ENCODE peak calls at places on chromosome 17, in ten cellular contexts. S is activated T-cell treated with anti-CD3 and anti-CD28 coated beads, Interleukin-2, amount 50 U/mL, for 72 hours; F is T-cell; R is EL; V is C1 segment of cervical spinal cord; O is lower lobe of right lung; D is stimulated activated CD8-positive, alpha-beta memory T cell treated with anti-CD3 and anti-CD28 coated beads, Interleukin-15, amount 100 ng/mL, for 24 hours; G is substantia nigra; A is fibroblast of lung; Y is HTR-8/SVneo. C is an unnamed sample.

GRCh38 chr17:1847191-1847590 is 17.4 kb downstream of the RPA1 start:
- DNase-seq in S (no peak), F (no peak), R (no peak), V (no peak), O (no peak), D (no peak), G (no peak), A (no peak), Y (no peak), C (no peak)

GRCh38 chr17:49223517-49224197 is 6.9 kb downstream of the PHOSPHO1 start:
- DNase-seq in S (peak), F (peak), R (peak), V (no peak), O (peak), D (peak), G (peak), A (no peak), Y (peak), C (peak)

GRCh38 chr17:42405076-42405475 is 16.8 kb upstream of the STAT3 start:
- DNase-seq in S (no peak), F (no peak), R (no peak), V (no peak), O (no peak), D (no peak), G (no peak), A (no peak), Y (no peak), C (no peak)

GRCh38 chr17:81125573-81126081 is 39.7 kb upstream of the PVALEF start:
- DNase-seq in S (no peak), F (no peak), R (no peak), V (peak), O (no peak), D (no peak), G (no peak), A (no peak), Y (no peak), C (no peak)

GRCh38 chr17:39925282-39926134 is 1.9 kb downstream of the ORMDL3 start:
- DNase-seq in S (no peak), F (no peak), R (no peak), V (no peak), O (no peak), D (no peak), G (no peak), A (no peak), Y (no peak), C (no peak)

GRCh38 chr17:49496183-49496865 is 1.2 kb downstream of the NGFR start:
- DNase-seq in S (peak), F (peak), R (peak), V (peak), O (peak), D (peak), G (peak), A (peak), Y (peak), C (peak)

GRCh38 chr17:77087650-77088454 is 52.9 kb upstream of the SEC14L1 start:
- DNase-seq in S (no peak), F (no peak), R (no peak), V (no peak), O (no peak), D (no peak), G (no peak), A (no peak), Y (no peak), C (no peak)

GRCh38 chr17:8056976-8057625 is 18.2 kb downstream of the ALOX15B start:
- DNase-seq in S (no peak), F (no peak), R (no peak), V (no peak), O (peak), D (no peak), G (no peak), A (no peak), Y (no peak), C (no peak)

GRCh38 chr17:73122953-73123605 is 30.6 kb upstream of the SLC39A11 start:
- DNase-seq in S (no peak), F (no peak), R (no peak), V (no peak), O (no peak), D (no peak), G (no peak), A (no peak), Y (no peak), C (no peak)

GRCh38 chr17:80901319-80901718 is 90.3 kb upstream of the CHMP6 start:
- DNase-seq in S (no peak), F (no peak), R (no peak), V (no peak), O (no peak), D (no peak), G (no peak), A (peak), Y (no peak), C (no peak)

GRCh38 chr17:42422958-42423712 is at the start of gene CAVIN1:
- DNase-seq in S (peak), F (no peak), R (peak), V (peak), O (peak), D (no peak), G (peak), A (peak), Y (peak), C (no peak)

GRCh38 chr17:81404557-81405165 is 9.4 kb downstream of the BAHCC1 start:
- DNase-seq in S (no peak), F (no peak), R (no peak), V (no peak), O (no peak), D (no peak), G (no peak), A (no peak), Y (no peak), C (no peak)

GRCh38 chr17:3043737-3044365 is 19.6 kb downstream of the OR1D5 start:
- DNase-seq in S (peak), F (no peak), R (no peak), V (no peak), O (no peak), D (no peak), G (no peak), A (no peak), Y (no peak), C (no peak)

GRCh38 chr17:66459811-66460270 is 157.4 kb downstream of the PRKCA start:
- DNase-seq in S (peak), F (no peak), R (peak), V (peak), O (no peak), D (no peak), G (no peak), A (peak), Y (peak), C (no peak)

GRCh38 chr17:82049521-82049971 is 2.1 kb downstream of the RFNG start:
- DNase-seq in S (no peak), F (no peak), R (no peak), V (no peak), O (no peak), D (no peak), G (no peak), A (no peak), Y (no peak), C (no peak)

GRCh38 chr17:59331129-59331928 is at the start of gene YPEL2:
- DNase-seq in S (peak), F (peak), R (peak), V (peak), O (peak), D (peak), G (peak), A (peak), Y (peak), C (peak)

GRCh38 chr17:6995500-6996255 is at the start of gene ALOX12:
- DNase-seq in S (no peak), F (no peak), R (no peak), V (no peak), O (no peak), D (no peak), G (no peak), A (peak), Y (no peak), C (no peak)

GRCh38 chr17:37476431-37477130 is 13.1 kb upstream of the DUSP14 start:
- DNase-seq in S (no peak), F (no peak), R (peak), V (no peak), O (no peak), D (no peak), G (no peak), A (peak), Y (peak), C (no peak)

GRCh38 chr17:9668532-9668931 is 23.2 kb downstream of the USP43 start:
- DNase-seq in S (no peak), F (no peak), R (peak), V (no peak), O (no peak), D (no peak), G (no peak), A (peak), Y (peak), C (no peak)